ENCODE peak calls at places on chromosome 12, in five cellular contexts. One of them, this sample, is unnamed.

GRCh38 chr12:63965936-63966602 is 121.6 kb downstream of the SRGAP1 start:
- DNase-seq in HL-60: no peak
- DNase-seq in AG20443: no peak
- DNase-seq in heart right ventricle: no peak
- DNase-seq in non-pigmented ciliary epithelial cell: no peak
- DNase-seq in this sample: no peak

GRCh38 chr12:78732481-78732880 is 132.1 kb upstream of the SYT1 start:
- DNase-seq in HL-60: no peak
- DNase-seq in AG20443: no peak
- DNase-seq in heart right ventricle: no peak
- DNase-seq in non-pigmented ciliary epithelial cell: no peak
- DNase-seq in this sample: no peak

GRCh38 chr12:38890102-38890501 is 15.3 kb downstream of the CPNE8 start:
- DNase-seq in HL-60: no peak
- DNase-seq in AG20443: no peak
- DNase-seq in heart right ventricle: no peak
- DNase-seq in non-pigmented ciliary epithelial cell: no peak
- DNase-seq in this sample: no peak

GRCh38 chr12:77841467-77842054 is 10.9 kb downstream of the NAV3 start:
- DNase-seq in HL-60: no peak
- DNase-seq in AG20443: no peak
- DNase-seq in heart right ventricle: no peak
- DNase-seq in non-pigmented ciliary epithelial cell: no peak
- DNase-seq in this sample: no peak

GRCh38 chr12:116259800-116260589 is 17.5 kb downstream of the MED13L start:
- DNase-seq in HL-60: no peak
- DNase-seq in AG20443: no peak
- DNase-seq in heart right ventricle: no peak
- DNase-seq in non-pigmented ciliary epithelial cell: no peak
- DNase-seq in this sample: no peak

GRCh38 chr12:52217223-52217622 is 15.8 kb upstream of the KRT7 start:
- DNase-seq in HL-60: no peak
- DNase-seq in AG20443: no peak
- DNase-seq in heart right ventricle: peak
- DNase-seq in non-pigmented ciliary epithelial cell: no peak
- DNase-seq in this sample: no peak

GRCh38 chr12:25495336-25496097 is 57.6 kb downstream of the LMNTD1 start:
- DNase-seq in HL-60: no peak
- DNase-seq in AG20443: peak
- DNase-seq in heart right ventricle: no peak
- DNase-seq in non-pigmented ciliary epithelial cell: peak
- DNase-seq in this sample: peak

GRCh38 chr12:94198872-94199271 is 50.5 kb downstream of the PLXNC1 start:
- DNase-seq in HL-60: no peak
- DNase-seq in AG20443: no peak
- DNase-seq in heart right ventricle: no peak
- DNase-seq in non-pigmented ciliary epithelial cell: no peak
- DNase-seq in this sample: no peak

GRCh38 chr12:115354007-115354452 is 670.1 kb upstream of the TBX3 start:
- DNase-seq in HL-60: no peak
- DNase-seq in AG20443: peak
- DNase-seq in heart right ventricle: peak
- DNase-seq in non-pigmented ciliary epithelial cell: peak
- DNase-seq in this sample: peak

GRCh38 chr12:82479511-82479910 is 121.2 kb downstream of the METTL25 start:
- DNase-seq in HL-60: no peak
- DNase-seq in AG20443: peak
- DNase-seq in heart right ventricle: no peak
- DNase-seq in non-pigmented ciliary epithelial cell: no peak
- DNase-seq in this sample: peak

GRCh38 chr12:31726575-31726974 is 2.2 kb downstream of the AMN1 start:
- DNase-seq in HL-60: no peak
- DNase-seq in AG20443: no peak
- DNase-seq in heart right ventricle: no peak
- DNase-seq in non-pigmented ciliary epithelial cell: no peak
- DNase-seq in this sample: no peak

GRCh38 chr12:12902036-12902435 is 10.7 kb downstream of the GPRC5A start:
- DNase-seq in HL-60: no peak
- DNase-seq in AG20443: peak
- DNase-seq in heart right ventricle: no peak
- DNase-seq in non-pigmented ciliary epithelial cell: no peak
- DNase-seq in this sample: no peak

GRCh38 chr12:114166360-114166759 is 200.2 kb upstream of the RBM19 start:
- DNase-seq in HL-60: no peak
- DNase-seq in AG20443: peak
- DNase-seq in heart right ventricle: no peak
- DNase-seq in non-pigmented ciliary epithelial cell: no peak
- DNase-seq in this sample: no peak

GRCh38 chr12:95802482-95803264 is 12.1 kb upstream of the NTN4 start:
- DNase-seq in HL-60: no peak
- DNase-seq in AG20443: peak
- DNase-seq in heart right ventricle: no peak
- DNase-seq in non-pigmented ciliary epithelial cell: peak
- DNase-seq in this sample: peak

GRCh38 chr12:45756666-45757065 is 27.2 kb downstream of the ARID2 start:
- DNase-seq in HL-60: no peak
- DNase-seq in AG20443: no peak
- DNase-seq in heart right ventricle: no peak
- DNase-seq in non-pigmented ciliary epithelial cell: peak
- DNase-seq in this sample: no peak

GRCh38 chr12:50119387-50119786 is 7.4 kb downstream of the COX14 start:
- DNase-seq in HL-60: no peak
- DNase-seq in AG20443: no peak
- DNase-seq in heart right ventricle: no peak
- DNase-seq in non-pigmented ciliary epithelial cell: no peak
- DNase-seq in this sample: no peak

GRCh38 chr12:12683298-12683697 is 12.7 kb downstream of the GPR19 start:
- DNase-seq in HL-60: no peak
- DNase-seq in AG20443: no peak
- DNase-seq in heart right ventricle: no peak
- DNase-seq in non-pigmented ciliary epithelial cell: no peak
- DNase-seq in this sample: no peak

GRCh38 chr12:56631790-56632700 is 1.9 kb upstream of the BAZ2A start:
- DNase-seq in HL-60: no peak
- DNase-seq in AG20443: peak
- DNase-seq in heart right ventricle: peak
- DNase-seq in non-pigmented ciliary epithelial cell: no peak
- DNase-seq in this sample: no peak

GRCh38 chr12:69464433-69464832 is 5.8 kb upstream of the FRS2 start:
- DNase-seq in HL-60: no peak
- DNase-seq in AG20443: no peak
- DNase-seq in heart right ventricle: no peak
- DNase-seq in non-pigmented ciliary epithelial cell: no peak
- DNase-seq in this sample: no peak

GRCh38 chr12:75020068-75020557 is 189.5 kb downstream of the KCNC2 start:
- DNase-seq in HL-60: no peak
- DNase-seq in AG20443: no peak
- DNase-seq in heart right ventricle: no peak
- DNase-seq in non-pigmented ciliary epithelial cell: no peak
- DNase-seq in this sample: no peak

GRCh38 chr12:11228268-11228879 is 41.1 kb downstream of the PRB3 start:
- DNase-seq in HL-60: peak
- DNase-seq in AG20443: peak
- DNase-seq in heart right ventricle: no peak
- DNase-seq in non-pigmented ciliary epithelial cell: peak
- DNase-seq in this sample: no peak

GRCh38 chr12:26554332-26554731 is 278.7 kb downstream of the ITPR2 start:
- DNase-seq in HL-60: no peak
- DNase-seq in AG20443: no peak
- DNase-seq in heart right ventricle: no peak
- DNase-seq in non-pigmented ciliary epithelial cell: no peak
- DNase-seq in this sample: no peak

GRCh38 chr12:46244273-46244672 is 24.6 kb downstream of the SLC38A1 start:
- DNase-seq in HL-60: no peak
- DNase-seq in AG20443: no peak
- DNase-seq in heart right ventricle: no peak
- DNase-seq in non-pigmented ciliary epithelial cell: no peak
- DNase-seq in this sample: no peak

GRCh38 chr12:82413994-82414393 is 55.7 kb downstream of the METTL25 start:
- DNase-seq in HL-60: no peak
- DNase-seq in AG20443: no peak
- DNase-seq in heart right ventricle: no peak
- DNase-seq in non-pigmented ciliary epithelial cell: no peak
- DNase-seq in this sample: no peak

GRCh38 chr12:27970981-27971489 is 1.5 kb downstream of the PTHLH start:
- DNase-seq in HL-60: no peak
- DNase-seq in AG20443: peak
- DNase-seq in heart right ventricle: no peak
- DNase-seq in non-pigmented ciliary epithelial cell: no peak
- DNase-seq in this sample: no peak

GRCh38 chr12:51528852-51529545 is 62.0 kb upstream of the SCN8A start:
- DNase-seq in HL-60: no peak
- DNase-seq in AG20443: peak
- DNase-seq in heart right ventricle: no peak
- DNase-seq in non-pigmented ciliary epithelial cell: no peak
- DNase-seq in this sample: no peak

GRCh38 chr12:126952106-126953007 is 1314.6 kb upstream of the TMEM132C start:
- DNase-seq in HL-60: no peak
- DNase-seq in AG20443: no peak
- DNase-seq in heart right ventricle: no peak
- DNase-seq in non-pigmented ciliary epithelial cell: no peak
- DNase-seq in this sample: no peak

This sample was measured in AG04449.